ENCODE peak calls at places on chromosomes 16 and 17, in ten cellular contexts. One of them, this sample, is unnamed.

GRCh38 chr17:42027961-42028790 is 8.3 kb downstream of the NKIRAS2 start:
- DNase-seq in C1 segment of cervical spinal cord: no peak
- DNase-seq in DMS 273 treated with DMSO at 0.1 percent for 48 hours: no peak
- DNase-seq in fibroblast of pulmonary artery: peak
- DNase-seq in epithelial cell of esophagus: peak
- DNase-seq in breast epithelium: no peak
- DNase-seq in CD4-positive, CD25-positive, alpha-beta regulatory T cell: no peak
- DNase-seq in Kasumi-1: peak
- DNase-seq in activated T-cell treated with anti-CD3 and anti-CD28 coated beads, Interleukin-2, amount 50 U/mL, for 72 hours: no peak
- DNase-seq in pons: no peak
- DNase-seq in this sample: no peak

GRCh38 chr17:50055426-50056216 is at the start of gene ITGA3:
- DNase-seq in C1 segment of cervical spinal cord: peak
- DNase-seq in DMS 273 treated with DMSO at 0.1 percent for 48 hours: peak
- DNase-seq in fibroblast of pulmonary artery: peak
- DNase-seq in epithelial cell of esophagus: peak
- DNase-seq in breast epithelium: peak
- DNase-seq in CD4-positive, CD25-positive, alpha-beta regulatory T cell: peak
- DNase-seq in Kasumi-1: no peak
- DNase-seq in activated T-cell treated with anti-CD3 and anti-CD28 coated beads, Interleukin-2, amount 50 U/mL, for 72 hours: peak
- DNase-seq in pons: peak
- DNase-seq in this sample: peak

GRCh38 chr16:84024854-84025253 is 17.7 kb downstream of the SLC38A8 start:
- DNase-seq in C1 segment of cervical spinal cord: no peak
- DNase-seq in DMS 273 treated with DMSO at 0.1 percent for 48 hours: no peak
- DNase-seq in fibroblast of pulmonary artery: peak
- DNase-seq in epithelial cell of esophagus: peak
- DNase-seq in breast epithelium: no peak
- DNase-seq in CD4-positive, CD25-positive, alpha-beta regulatory T cell: no peak
- DNase-seq in Kasumi-1: no peak
- DNase-seq in activated T-cell treated with anti-CD3 and anti-CD28 coated beads, Interleukin-2, amount 50 U/mL, for 72 hours: no peak
- DNase-seq in pons: no peak
- DNase-seq in this sample: no peak

GRCh38 chr17:59962739-59963318 is 1.7 kb downstream of the RNFT1 start:
- DNase-seq in C1 segment of cervical spinal cord: no peak
- DNase-seq in DMS 273 treated with DMSO at 0.1 percent for 48 hours: no peak
- DNase-seq in fibroblast of pulmonary artery: no peak
- DNase-seq in epithelial cell of esophagus: no peak
- DNase-seq in breast epithelium: no peak
- DNase-seq in CD4-positive, CD25-positive, alpha-beta regulatory T cell: no peak
- DNase-seq in Kasumi-1: no peak
- DNase-seq in activated T-cell treated with anti-CD3 and anti-CD28 coated beads, Interleukin-2, amount 50 U/mL, for 72 hours: no peak
- DNase-seq in pons: no peak
- DNase-seq in this sample: no peak

GRCh38 chr16:66741131-66741900 is 10.1 kb downstream of the DYNC1LI2 start:
- DNase-seq in C1 segment of cervical spinal cord: peak
- DNase-seq in DMS 273 treated with DMSO at 0.1 percent for 48 hours: peak
- DNase-seq in fibroblast of pulmonary artery: peak
- DNase-seq in epithelial cell of esophagus: peak
- DNase-seq in breast epithelium: peak
- DNase-seq in CD4-positive, CD25-positive, alpha-beta regulatory T cell: no peak
- DNase-seq in Kasumi-1: no peak
- DNase-seq in activated T-cell treated with anti-CD3 and anti-CD28 coated beads, Interleukin-2, amount 50 U/mL, for 72 hours: no peak
- DNase-seq in pons: peak
- DNase-seq in this sample: no peak

GRCh38 chr16:88922114-88922825 is 54.7 kb downstream of the CBFA2T3 start:
- DNase-seq in C1 segment of cervical spinal cord: no peak
- DNase-seq in DMS 273 treated with DMSO at 0.1 percent for 48 hours: peak
- DNase-seq in fibroblast of pulmonary artery: peak
- DNase-seq in epithelial cell of esophagus: no peak
- DNase-seq in breast epithelium: no peak
- DNase-seq in CD4-positive, CD25-positive, alpha-beta regulatory T cell: no peak
- DNase-seq in Kasumi-1: peak
- DNase-seq in activated T-cell treated with anti-CD3 and anti-CD28 coated beads, Interleukin-2, amount 50 U/mL, for 72 hours: no peak
- DNase-seq in pons: no peak
- DNase-seq in this sample: no peak

GRCh38 chr17:7523033-7523432 is 25.8 kb upstream of the TNFSF12 start:
- DNase-seq in C1 segment of cervical spinal cord: no peak
- DNase-seq in DMS 273 treated with DMSO at 0.1 percent for 48 hours: no peak
- DNase-seq in fibroblast of pulmonary artery: peak
- DNase-seq in epithelial cell of esophagus: no peak
- DNase-seq in breast epithelium: no peak
- DNase-seq in CD4-positive, CD25-positive, alpha-beta regulatory T cell: peak
- DNase-seq in Kasumi-1: peak
- DNase-seq in activated T-cell treated with anti-CD3 and anti-CD28 coated beads, Interleukin-2, amount 50 U/mL, for 72 hours: peak
- DNase-seq in pons: no peak
- DNase-seq in this sample: peak

GRCh38 chr17:59561042-59561441 is 4.4 kb upstream of the DHX40 start:
- DNase-seq in C1 segment of cervical spinal cord: no peak
- DNase-seq in DMS 273 treated with DMSO at 0.1 percent for 48 hours: peak
- DNase-seq in fibroblast of pulmonary artery: peak
- DNase-seq in epithelial cell of esophagus: peak
- DNase-seq in breast epithelium: no peak
- DNase-seq in CD4-positive, CD25-positive, alpha-beta regulatory T cell: peak
- DNase-seq in Kasumi-1: peak
- DNase-seq in activated T-cell treated with anti-CD3 and anti-CD28 coated beads, Interleukin-2, amount 50 U/mL, for 72 hours: no peak
- DNase-seq in pons: peak
- DNase-seq in this sample: peak

GRCh38 chr17:73318861-73319260 is 7.1 kb upstream of the CDC42EP4 start:
- DNase-seq in C1 segment of cervical spinal cord: no peak
- DNase-seq in DMS 273 treated with DMSO at 0.1 percent for 48 hours: no peak
- DNase-seq in fibroblast of pulmonary artery: no peak
- DNase-seq in epithelial cell of esophagus: no peak
- DNase-seq in breast epithelium: no peak
- DNase-seq in CD4-positive, CD25-positive, alpha-beta regulatory T cell: no peak
- DNase-seq in Kasumi-1: no peak
- DNase-seq in activated T-cell treated with anti-CD3 and anti-CD28 coated beads, Interleukin-2, amount 50 U/mL, for 72 hours: no peak
- DNase-seq in pons: no peak
- DNase-seq in this sample: no peak

GRCh38 chr16:4316732-4317461 is 1.0 kb downstream of the GLIS2 start:
- DNase-seq in C1 segment of cervical spinal cord: peak
- DNase-seq in DMS 273 treated with DMSO at 0.1 percent for 48 hours: no peak
- DNase-seq in fibroblast of pulmonary artery: no peak
- DNase-seq in epithelial cell of esophagus: no peak
- DNase-seq in breast epithelium: no peak
- DNase-seq in CD4-positive, CD25-positive, alpha-beta regulatory T cell: no peak
- DNase-seq in Kasumi-1: no peak
- DNase-seq in activated T-cell treated with anti-CD3 and anti-CD28 coated beads, Interleukin-2, amount 50 U/mL, for 72 hours: no peak
- DNase-seq in pons: no peak
- DNase-seq in this sample: no peak

GRCh38 chr16:51392651-51393187 is 241.6 kb upstream of the SALL1 start:
- DNase-seq in C1 segment of cervical spinal cord: no peak
- DNase-seq in DMS 273 treated with DMSO at 0.1 percent for 48 hours: no peak
- DNase-seq in fibroblast of pulmonary artery: peak
- DNase-seq in epithelial cell of esophagus: peak
- DNase-seq in breast epithelium: no peak
- DNase-seq in CD4-positive, CD25-positive, alpha-beta regulatory T cell: no peak
- DNase-seq in Kasumi-1: no peak
- DNase-seq in activated T-cell treated with anti-CD3 and anti-CD28 coated beads, Interleukin-2, amount 50 U/mL, for 72 hours: no peak
- DNase-seq in pons: no peak
- DNase-seq in this sample: no peak

GRCh38 chr17:55549140-55549539 is 37.9 kb upstream of the SMIM36 start:
- DNase-seq in C1 segment of cervical spinal cord: no peak
- DNase-seq in DMS 273 treated with DMSO at 0.1 percent for 48 hours: no peak
- DNase-seq in fibroblast of pulmonary artery: peak
- DNase-seq in epithelial cell of esophagus: peak
- DNase-seq in breast epithelium: no peak
- DNase-seq in CD4-positive, CD25-positive, alpha-beta regulatory T cell: peak
- DNase-seq in Kasumi-1: peak
- DNase-seq in activated T-cell treated with anti-CD3 and anti-CD28 coated beads, Interleukin-2, amount 50 U/mL, for 72 hours: no peak
- DNase-seq in pons: no peak
- DNase-seq in this sample: peak

GRCh38 chr16:2924901-2925820 is 13.4 kb downstream of the FLYWCH1 start:
- DNase-seq in C1 segment of cervical spinal cord: peak
- DNase-seq in DMS 273 treated with DMSO at 0.1 percent for 48 hours: no peak
- DNase-seq in fibroblast of pulmonary artery: no peak
- DNase-seq in epithelial cell of esophagus: peak
- DNase-seq in breast epithelium: no peak
- DNase-seq in CD4-positive, CD25-positive, alpha-beta regulatory T cell: no peak
- DNase-seq in Kasumi-1: no peak
- DNase-seq in activated T-cell treated with anti-CD3 and anti-CD28 coated beads, Interleukin-2, amount 50 U/mL, for 72 hours: no peak
- DNase-seq in pons: peak
- DNase-seq in this sample: no peak

GRCh38 chr17:45848868-45849535 is 4.3 kb downstream of the SPPL2C start:
- DNase-seq in C1 segment of cervical spinal cord: peak
- DNase-seq in DMS 273 treated with DMSO at 0.1 percent for 48 hours: no peak
- DNase-seq in fibroblast of pulmonary artery: no peak
- DNase-seq in epithelial cell of esophagus: no peak
- DNase-seq in breast epithelium: no peak
- DNase-seq in CD4-positive, CD25-positive, alpha-beta regulatory T cell: no peak
- DNase-seq in Kasumi-1: no peak
- DNase-seq in activated T-cell treated with anti-CD3 and anti-CD28 coated beads, Interleukin-2, amount 50 U/mL, for 72 hours: no peak
- DNase-seq in pons: peak
- DNase-seq in this sample: no peak

GRCh38 chr16:77868478-77868877 is 80.1 kb downstream of the VAT1L start:
- DNase-seq in C1 segment of cervical spinal cord: no peak
- DNase-seq in DMS 273 treated with DMSO at 0.1 percent for 48 hours: no peak
- DNase-seq in fibroblast of pulmonary artery: no peak
- DNase-seq in epithelial cell of esophagus: no peak
- DNase-seq in breast epithelium: no peak
- DNase-seq in CD4-positive, CD25-positive, alpha-beta regulatory T cell: peak
- DNase-seq in Kasumi-1: peak
- DNase-seq in activated T-cell treated with anti-CD3 and anti-CD28 coated beads, Interleukin-2, amount 50 U/mL, for 72 hours: peak
- DNase-seq in pons: no peak
- DNase-seq in this sample: peak

GRCh38 chr17:63967953-63968352 is 4.8 kb downstream of the SCN4A start:
- DNase-seq in C1 segment of cervical spinal cord: no peak
- DNase-seq in DMS 273 treated with DMSO at 0.1 percent for 48 hours: no peak
- DNase-seq in fibroblast of pulmonary artery: no peak
- DNase-seq in epithelial cell of esophagus: no peak
- DNase-seq in breast epithelium: no peak
- DNase-seq in CD4-positive, CD25-positive, alpha-beta regulatory T cell: no peak
- DNase-seq in Kasumi-1: no peak
- DNase-seq in activated T-cell treated with anti-CD3 and anti-CD28 coated beads, Interleukin-2, amount 50 U/mL, for 72 hours: peak
- DNase-seq in pons: no peak
- DNase-seq in this sample: no peak

GRCh38 chr16:68951991-68952877 is 108.9 kb downstream of the TANGO6 start:
- DNase-seq in C1 segment of cervical spinal cord: no peak
- DNase-seq in DMS 273 treated with DMSO at 0.1 percent for 48 hours: no peak
- DNase-seq in fibroblast of pulmonary artery: no peak
- DNase-seq in epithelial cell of esophagus: peak
- DNase-seq in breast epithelium: no peak
- DNase-seq in CD4-positive, CD25-positive, alpha-beta regulatory T cell: no peak
- DNase-seq in Kasumi-1: no peak
- DNase-seq in activated T-cell treated with anti-CD3 and anti-CD28 coated beads, Interleukin-2, amount 50 U/mL, for 72 hours: no peak
- DNase-seq in pons: no peak
- DNase-seq in this sample: no peak

GRCh38 chr17:74690409-74690825 is 22.3 kb downstream of the CD300LF start:
- DNase-seq in C1 segment of cervical spinal cord: peak
- DNase-seq in DMS 273 treated with DMSO at 0.1 percent for 48 hours: no peak
- DNase-seq in fibroblast of pulmonary artery: no peak
- DNase-seq in epithelial cell of esophagus: no peak
- DNase-seq in breast epithelium: no peak
- DNase-seq in CD4-positive, CD25-positive, alpha-beta regulatory T cell: no peak
- DNase-seq in Kasumi-1: peak
- DNase-seq in activated T-cell treated with anti-CD3 and anti-CD28 coated beads, Interleukin-2, amount 50 U/mL, for 72 hours: no peak
- DNase-seq in pons: peak
- DNase-seq in this sample: no peak

GRCh38 chr16:15610369-15610871 is 32.5 kb downstream of the MARF1 start:
- DNase-seq in C1 segment of cervical spinal cord: peak
- DNase-seq in DMS 273 treated with DMSO at 0.1 percent for 48 hours: no peak
- DNase-seq in fibroblast of pulmonary artery: no peak
- DNase-seq in epithelial cell of esophagus: no peak
- DNase-seq in breast epithelium: no peak
- DNase-seq in CD4-positive, CD25-positive, alpha-beta regulatory T cell: no peak
- DNase-seq in Kasumi-1: no peak
- DNase-seq in activated T-cell treated with anti-CD3 and anti-CD28 coated beads, Interleukin-2, amount 50 U/mL, for 72 hours: peak
- DNase-seq in pons: no peak
- DNase-seq in this sample: no peak

GRCh38 chr17:57915980-57916757 is 39.0 kb downstream of the CUEDC1 start:
- DNase-seq in C1 segment of cervical spinal cord: peak
- DNase-seq in DMS 273 treated with DMSO at 0.1 percent for 48 hours: no peak
- DNase-seq in fibroblast of pulmonary artery: no peak
- DNase-seq in epithelial cell of esophagus: no peak
- DNase-seq in breast epithelium: no peak
- DNase-seq in CD4-positive, CD25-positive, alpha-beta regulatory T cell: no peak
- DNase-seq in Kasumi-1: no peak
- DNase-seq in activated T-cell treated with anti-CD3 and anti-CD28 coated beads, Interleukin-2, amount 50 U/mL, for 72 hours: no peak
- DNase-seq in pons: peak
- DNase-seq in this sample: no peak

GRCh38 chr16:68526143-68526781 is 12.8 kb upstream of the ZFP90 start:
- DNase-seq in C1 segment of cervical spinal cord: no peak
- DNase-seq in DMS 273 treated with DMSO at 0.1 percent for 48 hours: no peak
- DNase-seq in fibroblast of pulmonary artery: no peak
- DNase-seq in epithelial cell of esophagus: no peak
- DNase-seq in breast epithelium: no peak
- DNase-seq in CD4-positive, CD25-positive, alpha-beta regulatory T cell: peak
- DNase-seq in Kasumi-1: no peak
- DNase-seq in activated T-cell treated with anti-CD3 and anti-CD28 coated beads, Interleukin-2, amount 50 U/mL, for 72 hours: no peak
- DNase-seq in pons: no peak
- DNase-seq in this sample: no peak

GRCh38 chr16:25693621-25694020 is 1.9 kb downstream of the HS3ST4 start:
- DNase-seq in C1 segment of cervical spinal cord: no peak
- DNase-seq in DMS 273 treated with DMSO at 0.1 percent for 48 hours: no peak
- DNase-seq in fibroblast of pulmonary artery: no peak
- DNase-seq in epithelial cell of esophagus: no peak
- DNase-seq in breast epithelium: no peak
- DNase-seq in CD4-positive, CD25-positive, alpha-beta regulatory T cell: no peak
- DNase-seq in Kasumi-1: no peak
- DNase-seq in activated T-cell treated with anti-CD3 and anti-CD28 coated beads, Interleukin-2, amount 50 U/mL, for 72 hours: no peak
- DNase-seq in pons: no peak
- DNase-seq in this sample: no peak

GRCh38 chr16:10878644-10879498 is 1.9 kb downstream of the CIITA start:
- DNase-seq in C1 segment of cervical spinal cord: peak
- DNase-seq in DMS 273 treated with DMSO at 0.1 percent for 48 hours: no peak
- DNase-seq in fibroblast of pulmonary artery: peak
- DNase-seq in epithelial cell of esophagus: no peak
- DNase-seq in breast epithelium: no peak
- DNase-seq in CD4-positive, CD25-positive, alpha-beta regulatory T cell: peak
- DNase-seq in Kasumi-1: no peak
- DNase-seq in activated T-cell treated with anti-CD3 and anti-CD28 coated beads, Interleukin-2, amount 50 U/mL, for 72 hours: peak
- DNase-seq in pons: no peak
- DNase-seq in this sample: peak

GRCh38 chr17:49835472-49835871 is 12.4 kb downstream of the TAC4 start:
- DNase-seq in C1 segment of cervical spinal cord: no peak
- DNase-seq in DMS 273 treated with DMSO at 0.1 percent for 48 hours: no peak
- DNase-seq in fibroblast of pulmonary artery: no peak
- DNase-seq in epithelial cell of esophagus: no peak
- DNase-seq in breast epithelium: no peak
- DNase-seq in CD4-positive, CD25-positive, alpha-beta regulatory T cell: no peak
- DNase-seq in Kasumi-1: no peak
- DNase-seq in activated T-cell treated with anti-CD3 and anti-CD28 coated beads, Interleukin-2, amount 50 U/mL, for 72 hours: no peak
- DNase-seq in pons: no peak
- DNase-seq in this sample: no peak

GRCh38 chr16:49467540-49468372 is 94.2 kb downstream of the C16orf78 start:
- DNase-seq in C1 segment of cervical spinal cord: no peak
- DNase-seq in DMS 273 treated with DMSO at 0.1 percent for 48 hours: no peak
- DNase-seq in fibroblast of pulmonary artery: no peak
- DNase-seq in epithelial cell of esophagus: no peak
- DNase-seq in breast epithelium: no peak
- DNase-seq in CD4-positive, CD25-positive, alpha-beta regulatory T cell: no peak
- DNase-seq in Kasumi-1: no peak
- DNase-seq in activated T-cell treated with anti-CD3 and anti-CD28 coated beads, Interleukin-2, amount 50 U/mL, for 72 hours: no peak
- DNase-seq in pons: no peak
- DNase-seq in this sample: no peak

GRCh38 chr17:65586899-65587298 is 25.5 kb upstream of the AXIN2 start:
- DNase-seq in C1 segment of cervical spinal cord: no peak
- DNase-seq in DMS 273 treated with DMSO at 0.1 percent for 48 hours: no peak
- DNase-seq in fibroblast of pulmonary artery: no peak
- DNase-seq in epithelial cell of esophagus: no peak
- DNase-seq in breast epithelium: no peak
- DNase-seq in CD4-positive, CD25-positive, alpha-beta regulatory T cell: no peak
- DNase-seq in Kasumi-1: no peak
- DNase-seq in activated T-cell treated with anti-CD3 and anti-CD28 coated beads, Interleukin-2, amount 50 U/mL, for 72 hours: no peak
- DNase-seq in pons: no peak
- DNase-seq in this sample: no peak

GRCh38 chr16:1964046-1964505 is 550 bp downstream of the RPS2 start:
- DNase-seq in C1 segment of cervical spinal cord: no peak
- DNase-seq in DMS 273 treated with DMSO at 0.1 percent for 48 hours: no peak
- DNase-seq in fibroblast of pulmonary artery: peak
- DNase-seq in epithelial cell of esophagus: no peak
- DNase-seq in breast epithelium: no peak
- DNase-seq in CD4-positive, CD25-positive, alpha-beta regulatory T cell: peak
- DNase-seq in Kasumi-1: no peak
- DNase-seq in activated T-cell treated with anti-CD3 and anti-CD28 coated beads, Interleukin-2, amount 50 U/mL, for 72 hours: no peak
- DNase-seq in pons: no peak
- DNase-seq in this sample: no peak

GRCh38 chr16:82653550-82654511 is 27.1 kb downstream of the CDH13 start:
- DNase-seq in C1 segment of cervical spinal cord: no peak
- DNase-seq in DMS 273 treated with DMSO at 0.1 percent for 48 hours: no peak
- DNase-seq in fibroblast of pulmonary artery: peak
- DNase-seq in epithelial cell of esophagus: peak
- DNase-seq in breast epithelium: no peak
- DNase-seq in CD4-positive, CD25-positive, alpha-beta regulatory T cell: peak
- DNase-seq in Kasumi-1: no peak
- DNase-seq in activated T-cell treated with anti-CD3 and anti-CD28 coated beads, Interleukin-2, amount 50 U/mL, for 72 hours: peak
- DNase-seq in pons: no peak
- DNase-seq in this sample: peak

This sample was measured in MM.1S.